ENCODE peak calls at places on chromosome 14, in ten cellular contexts. R is osteoblast, Z is cardiac muscle cell, Y is ovary, Q is fibroblast of the aortic adventitia, X is esophagus squamous epithelium, B is IMR-90, O is fibroblast of mammary gland, K is BE2C, C is epithelial cell of esophagus. F is an unnamed sample.

GRCh38 chr14:84071061-84071460 is 1458.9 kb upstream of the FLRT2 start:
- DNase-seq in R (no peak), Y (no peak), O (no peak), Q (no peak), B (no peak), K (no peak), Z (no peak), X (no peak), C (no peak), F (peak; percentile 90)

GRCh38 chr14:106665814-106666213 is 1139.4 kb downstream of the TMEM121 start:
- DNase-seq in K (no peak), O (no peak), X (no peak), B (no peak), Z (no peak), Y (no peak), C (no peak), Q (no peak), R (no peak), F (no peak)

GRCh38 chr14:88417594-88417993 is 32.1 kb downstream of the SPATA7 start:
- DNase-seq in B (no peak), Y (no peak), C (no peak), K (no peak), X (no peak), O (no peak), Q (no peak), Z (no peak), R (no peak), F (no peak)

GRCh38 chr14:70879448-70879847 is 27.8 kb upstream of the PCNX1 start:
- DNase-seq in X (no peak), Y (no peak), C (no peak), K (no peak), Q (no peak), Z (no peak), B (peak; percentile 41), O (peak; percentile 49), R (no peak), F (no peak)

GRCh38 chr14:79369359-79370332 is 841.7 kb downstream of the DIO2 start:
- DNase-seq in R (peak; percentile 55), Z (peak; percentile 21), X (no peak), K (no peak), B (peak; percentile 99), Y (no peak), O (peak; percentile 99), Q (peak; percentile 95), C (peak; percentile 92), F (peak; percentile 72)

GRCh38 chr14:31420013-31420318 is 384 bp downstream of the HEATR5A start:
- DNase-seq in R (no peak), X (no peak), Q (no peak), K (peak; percentile 30), Y (peak; percentile 48), O (no peak), Z (peak; percentile 86), C (peak; percentile 49), B (no peak), F (no peak)

GRCh38 chr14:29442720-29443119 is 484.9 kb downstream of the PRKD1 start:
- DNase-seq in Y (no peak), X (no peak), Z (no peak), O (peak; percentile 79), Q (peak; percentile 58), B (peak; percentile 79), R (peak; percentile 83), K (no peak), C (peak; percentile 63), F (no peak)

GRCh38 chr14:23076785-23077408 is 18.0 kb downstream of the ACIN1 start:
- DNase-seq in K (peak; percentile 44), Z (peak; percentile 52), O (peak; percentile 58), X (no peak), B (peak; percentile 47), R (peak; percentile 46), C (peak; percentile 43), Y (no peak), Q (peak; percentile 63), F (no peak)

GRCh38 chr14:38310420-38310995 is 54.6 kb upstream of the CLEC14A start:
- DNase-seq in Y (no peak), K (no peak), Z (no peak), Q (no peak), O (no peak), C (no peak), X (no peak), B (no peak), R (no peak), F (no peak)

GRCh38 chr14:35140718-35141581 is 18.6 kb downstream of the PRORP start:
- DNase-seq in B (peak; percentile 52), O (peak; percentile 49), C (peak; percentile 36), Z (no peak), K (no peak), R (no peak), Q (peak; percentile 62), Y (no peak), X (no peak), F (no peak)
- TF ChIP-seq CTCF in B (peak; percentile 62), O (peak; percentile 18), C (no peak), Z (peak; percentile 30), K (peak; percentile 22), R (peak; percentile 42), Q (peak; percentile 30), Y (peak; percentile 60), X (peak; percentile 48), F (no peak)

DNA sequence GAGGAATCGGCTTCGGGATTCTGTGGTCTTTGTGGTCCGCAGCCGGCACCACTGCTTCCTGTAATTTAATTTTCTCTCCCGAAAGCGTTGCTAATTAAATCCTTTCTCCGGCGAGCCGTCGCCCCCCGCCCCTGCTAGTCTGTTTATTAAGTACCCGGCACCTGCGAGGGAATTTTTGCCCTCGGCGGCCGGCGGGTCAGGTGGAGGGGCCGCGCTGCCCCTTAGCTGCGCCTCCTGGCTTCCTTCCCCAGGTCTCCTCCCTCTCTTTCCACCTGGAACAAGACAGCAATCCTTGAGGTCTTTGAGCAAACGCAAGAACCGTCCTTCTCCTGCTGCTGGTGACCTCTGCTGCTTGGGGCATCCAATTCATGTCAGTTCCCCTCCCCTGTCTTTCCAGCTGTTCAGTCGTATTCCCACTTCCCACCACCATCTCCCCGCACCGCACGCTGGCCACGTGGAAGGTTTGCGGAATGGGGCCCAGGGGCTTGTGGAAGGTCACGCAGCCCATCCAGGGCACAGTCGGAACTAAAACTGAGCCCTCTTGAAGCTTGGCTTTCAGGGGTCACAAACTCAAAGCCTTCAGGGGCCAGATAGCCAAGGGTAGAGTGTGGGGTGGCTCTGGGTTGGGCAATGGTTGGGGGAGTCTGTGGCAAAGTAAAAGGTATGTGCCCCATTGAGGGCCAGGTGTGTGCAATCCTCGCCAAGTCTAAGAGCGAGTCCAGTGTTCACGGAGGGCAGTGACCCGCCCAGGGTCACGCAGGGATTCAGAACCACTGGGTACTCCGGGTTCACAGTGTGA is 16.1 kb downstream of the ZDHHC22 start:
- DNase-seq in Q (no peak), C (no peak), Y (no peak), O (no peak), B (no peak), Z (no peak), R (peak; percentile 32), K (no peak), X (no peak), F (no peak)
- H3K4me3 ChIP-seq in Q (peak overlapping the region; percentile 17), C (peak overlapping the region; percentile 30), Y (peak overlapping the region; percentile 45), O (no peak overlapping the region), B (no peak overlapping the region), Z (peak overlapping the region; percentile 36), R (peak overlapping the region; percentile 72), K (peak overlapping the region; percentile 65), X (peak overlapping the region; percentile 42), F (peak overlapping the region; percentile 24)

GRCh38 chr14:54584097-54584496 is 17.2 kb downstream of the SAMD4A start:
- DNase-seq in Q (peak; percentile 33), K (no peak), R (no peak), B (no peak), Z (no peak), Y (no peak), C (no peak), O (no peak), X (no peak), F (no peak)

GRCh38 chr14:54580933-54581332 is 14.0 kb downstream of the SAMD4A start:
- DNase-seq in R (no peak), Q (no peak), Z (no peak), X (no peak), O (no peak), C (no peak), B (no peak), K (no peak), Y (no peak), F (no peak)

GRCh38 chr14:54579606-54580005 is 12.7 kb downstream of the SAMD4A start:
- DNase-seq in X (no peak), Z (no peak), R (no peak), B (peak; percentile 73), Y (no peak), Q (peak; percentile 62), K (no peak), O (no peak), C (peak; percentile 60), F (no peak)

GRCh38 chr14:54585214-54585613 is 18.3 kb downstream of the SAMD4A start:
- DNase-seq in Y (no peak), C (no peak), K (no peak), Z (no peak), X (no peak), Q (no peak), R (no peak), B (no peak), O (no peak), F (no peak)

GRCh38 chr14:54582334-54582733 is 15.4 kb downstream of the SAMD4A start:
- DNase-seq in O (no peak), K (no peak), Z (no peak), X (no peak), R (no peak), C (no peak), Y (no peak), B (no peak), Q (no peak), F (no peak)
- TF ChIP-seq CTCF in O (no peak), K (no peak), Z (no peak), X (no peak), R (no peak), C (no peak), Y (no peak), B (no peak), Q (no peak), F (no peak)

DNA sequence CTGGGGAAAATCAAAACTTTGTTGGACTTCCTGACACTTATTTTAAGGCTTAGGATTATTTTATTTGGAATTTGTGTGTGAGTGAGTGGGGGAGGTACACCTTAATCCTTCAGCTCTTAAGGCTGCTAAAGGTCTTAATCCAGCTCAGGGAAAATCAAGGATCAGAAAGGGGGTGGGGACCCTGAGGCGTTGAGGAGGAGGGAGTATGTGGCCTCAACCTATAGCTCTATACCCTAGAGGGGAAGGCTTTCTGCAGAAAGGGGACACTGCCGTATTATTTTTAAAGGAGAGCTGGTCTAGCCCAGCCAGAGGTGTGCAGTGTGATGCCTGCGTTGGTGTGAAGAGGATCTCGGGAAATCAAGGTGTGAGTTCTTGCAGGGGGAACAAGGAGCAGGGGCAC is 20.0 kb downstream of the IRF2BPL start:
- DNase-seq in R (no peak), X (no peak), O (no peak), Z (no peak), C (no peak), Q (no peak), K (no peak), Y (no peak), B (no peak), F (no peak)
- H3K4me3 ChIP-seq in R (no peak overlapping the region), X (no peak overlapping the region), O (no peak overlapping the region), Z (no peak overlapping the region), C (no peak overlapping the region), Q (no peak overlapping the region), K (no peak overlapping the region), Y (no peak overlapping the region), B (no peak overlapping the region), F (no peak overlapping the region)

GRCh38 chr14:20734079-20734806 is 11.4 kb upstream of the EDDM3A start:
- DNase-seq in C (no peak), O (no peak), R (no peak), Y (no peak), K (no peak), B (no peak), Q (no peak), Z (no peak), X (no peak), F (no peak)
- TF ChIP-seq CTCF in C (no peak), O (no peak), R (no peak), Y (no peak), K (no peak), B (no peak), Q (no peak), Z (no peak), X (no peak), F (no peak)

GRCh38 chr14:63854330-63854729 is 1.5 kb downstream of the SYNE2 start:
- DNase-seq in B (no peak), R (peak; percentile 25), X (no peak), O (no peak), K (no peak), Z (no peak), C (no peak), Q (no peak), Y (no peak), F (no peak)
- H3K4me3 ChIP-seq in B (peak overlapping the region; percentile 71), R (peak overlapping the region; percentile 73), X (peak overlapping the region; percentile 93), O (peak overlapping the region; percentile 58), K (peak overlapping the region; percentile 84), Z (peak overlapping the region; percentile 71), C (peak overlapping the region; percentile 79), Q (peak overlapping the region; percentile 71), Y (peak overlapping the region; percentile 93), F (peak overlapping the region; percentile 82)

F was measured in retinal pigment epithelial cell.